ENCODE peak calls at places on chromosomes 7 and 10, in nine cellular contexts. E is left ventricle myocardium inferior, W is astrocyte, F is body of pancreas, G is foreskin fibroblast, L is heart right ventricle, J is right lobe of liver, B is PC-3, K is neural progenitor cell. Z is an unnamed sample.

GRCh38 chr7:103718482-103719415 is 270.7 kb downstream of the RELN start:
- DNase-seq in E (no peak), L (no peak), K (no peak), J (no peak), F (no peak), W (peak; percentile 39), G (no peak), B (peak; percentile 75), Z (no peak)

GRCh38 chr10:114996542-114996941 is 58.5 kb downstream of the TRUB1 start:
- DNase-seq in G (peak; percentile 8), F (no peak), E (no peak), B (no peak), W (peak; percentile 69), K (no peak), L (no peak), J (no peak), Z (no peak)

GRCh38 chr7:45726883-45727282 is 146.0 kb downstream of the CCDC201 start:
- DNase-seq in K (no peak), B (no peak), F (no peak), L (no peak), G (no peak), W (no peak), J (no peak), E (no peak), Z (no peak)

GRCh38 chr10:100985336-100985735 is 2.0 kb downstream of the MRPL43 start:
- DNase-seq in F (no peak), J (no peak), B (no peak), G (no peak), K (no peak), W (no peak), L (no peak), E (no peak), Z (no peak)

GRCh38 chr10:91290607-91291006 is 70.1 kb downstream of the PCGF5 start:
- DNase-seq in W (no peak), L (no peak), J (no peak), K (no peak), B (no peak), F (no peak), E (no peak), G (no peak), Z (no peak)

GRCh38 chr10:29858352-29859267 is 200.8 kb downstream of the JCAD start:
- DNase-seq in G (peak; percentile 93), W (peak; percentile 76), L (peak; percentile 67), B (peak; percentile 81), F (peak; percentile 68), J (peak; percentile 76), E (peak; percentile 65), K (peak; percentile 86), Z (peak; percentile 58)

GRCh38 chr7:137944168-137944567 is 57.7 kb downstream of the CREB3L2 start:
- DNase-seq in E (no peak), J (no peak), B (peak; percentile 23), F (no peak), L (no peak), K (no peak), G (peak; percentile 62), W (peak; percentile 93), Z (no peak)

GRCh38 chr10:96380821-96381220 is 22.0 kb upstream of the OPALIN start:
- DNase-seq in K (no peak), W (no peak), E (no peak), L (no peak), F (peak; percentile 27), G (peak; percentile 28), B (no peak), J (no peak), Z (no peak)

GRCh38 chr7:71846160-71846559 is 566.0 kb downstream of the CALN1 start:
- DNase-seq in K (peak; percentile 61), L (no peak), E (no peak), B (no peak), J (no peak), G (no peak), W (no peak), F (no peak), Z (no peak)

GRCh38 chr10:23974886-23975830 is 233.8 kb upstream of the KIAA1217 start:
- DNase-seq in G (no peak), F (no peak), B (no peak), E (no peak), W (no peak), L (no peak), K (no peak), J (no peak), Z (no peak)

GRCh38 chr10:130364631-130365030 is 228.4 kb downstream of the GLRX3 start:
- DNase-seq in B (no peak), J (no peak), F (no peak), K (no peak), L (no peak), W (no peak), G (no peak), E (no peak), Z (no peak)

GRCh38 chr10:123227706-123228105 is 73.5 kb downstream of the BUB3 start:
- DNase-seq in F (no peak), W (no peak), B (peak; percentile 74), L (no peak), E (no peak), G (no peak), J (no peak), K (no peak), Z (no peak)

GRCh38 chr10:130749911-130750310 is 561.6 kb downstream of the TCERG1L start:
- DNase-seq in K (no peak), W (no peak), J (peak; percentile 8), G (no peak), B (no peak), L (no peak), E (no peak), F (no peak), Z (no peak)

GRCh38 chr7:38675500-38676106 is 44.4 kb upstream of the AMPH start:
- DNase-seq in B (no peak), K (peak; percentile 20), G (no peak), E (no peak), W (no peak), L (no peak), J (no peak), F (no peak), Z (no peak)

GRCh38 chr7:70027864-70028263 is 429.6 kb downstream of the AUTS2 start:
- DNase-seq in J (no peak), G (no peak), K (no peak), F (no peak), W (no peak), B (no peak), E (no peak), L (no peak), Z (no peak)

GRCh38 chr7:18521945-18522566 is 26.5 kb downstream of the HDAC9 start:
- DNase-seq in W (peak; percentile 20), B (no peak), F (no peak), L (no peak), G (no peak), E (no peak), K (peak; percentile 60), J (no peak), Z (no peak)

GRCh38 chr7:18518555-18518954 is 23.0 kb downstream of the HDAC9 start:
- DNase-seq in L (no peak), F (no peak), W (no peak), E (no peak), B (no peak), J (no peak), G (no peak), K (no peak), Z (no peak)

GRCh38 chr7:18524248-18524647 is 28.7 kb downstream of the HDAC9 start:
- DNase-seq in L (no peak), E (no peak), K (no peak), G (no peak), F (no peak), J (no peak), B (no peak), W (no peak), Z (no peak)

GRCh38 chr7:18520450-18521235 is 25.1 kb downstream of the HDAC9 start:
- DNase-seq in J (no peak), W (peak; percentile 70), E (no peak), B (peak; percentile 68), F (no peak), L (no peak), G (peak; percentile 82), K (no peak), Z (peak; percentile 76)

DNA sequence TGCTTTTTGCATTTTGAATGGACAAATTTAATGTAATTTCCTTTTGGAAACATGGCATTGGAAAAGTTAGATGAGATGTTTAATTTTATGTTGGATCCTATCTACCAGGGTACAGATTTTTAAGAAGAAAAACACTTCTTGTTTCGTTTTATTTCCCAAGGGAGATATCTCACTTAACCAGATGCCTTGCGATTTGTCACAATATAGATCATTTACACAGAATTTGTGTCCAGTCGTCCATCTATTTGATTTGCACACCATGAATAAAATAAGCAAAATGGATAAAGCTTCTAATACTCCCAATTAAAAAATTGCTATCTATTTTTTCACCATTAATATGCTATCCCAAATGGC is 25.7 kb downstream of the HDAC9 start:
- DNase-seq in L (no peak), W (no peak), F (no peak), E (no peak), B (no peak), G (no peak), J (no peak), K (no peak), Z (peak; percentile 60)
- H3K4me3 ChIP-seq in L (no peak overlapping the region), W (no peak overlapping the region), F (no peak overlapping the region), E (peak overlapping the region; percentile 16), B (peak overlapping the region; percentile 0), G (no peak overlapping the region), J (no peak overlapping the region), K (no peak overlapping the region), Z (peak overlapping the region; percentile 13)

DNA sequence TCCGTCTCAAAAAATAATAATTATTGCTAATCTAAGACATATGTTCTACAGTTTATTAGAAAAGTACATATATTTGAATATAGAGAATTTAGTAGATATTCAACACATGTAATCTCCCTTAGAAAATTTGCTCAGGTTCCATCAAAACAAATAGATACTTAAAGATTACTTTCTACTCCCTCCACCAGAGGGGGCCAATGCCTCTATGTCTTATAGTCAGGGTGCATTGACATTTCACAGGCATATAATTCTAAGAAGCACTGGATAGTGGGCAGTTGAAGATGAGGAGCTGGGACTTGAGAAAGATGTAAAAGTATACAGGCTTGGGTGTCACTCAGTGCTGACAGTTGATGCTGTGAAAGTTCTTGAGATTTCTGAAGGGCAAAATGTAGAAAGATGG is 301.6 kb upstream of the HPS1 start:
- DNase-seq in K (peak; percentile 65), F (peak; percentile 4), B (peak; percentile 42), W (no peak), L (no peak), J (no peak), E (no peak), G (peak; percentile 73), Z (peak; percentile 49)
- TF ChIP-seq CTCF in K (peak; percentile 64), F (peak; percentile 26), B (peak; percentile 52), W (peak; percentile 26), L (no peak), J (peak; percentile 38), E (peak; percentile 39), G (peak; percentile 54), Z (peak; percentile 55)

GRCh38 chr7:74479066-74479781 is 25.5 kb downstream of the GTF2IRD1 start:
- DNase-seq in F (peak; percentile 69), K (no peak), J (peak; percentile 56), W (peak; percentile 48), G (no peak), L (no peak), E (peak; percentile 32), B (peak; percentile 18), Z (no peak)
- H3K4me3 ChIP-seq in F (no peak overlapping the region), K (no peak overlapping the region), J (no peak overlapping the region), W (no peak overlapping the region), G (no peak overlapping the region), L (no peak overlapping the region), E (peak overlapping the region; percentile 68), B (no peak overlapping the region), Z (no peak overlapping the region)

DNA sequence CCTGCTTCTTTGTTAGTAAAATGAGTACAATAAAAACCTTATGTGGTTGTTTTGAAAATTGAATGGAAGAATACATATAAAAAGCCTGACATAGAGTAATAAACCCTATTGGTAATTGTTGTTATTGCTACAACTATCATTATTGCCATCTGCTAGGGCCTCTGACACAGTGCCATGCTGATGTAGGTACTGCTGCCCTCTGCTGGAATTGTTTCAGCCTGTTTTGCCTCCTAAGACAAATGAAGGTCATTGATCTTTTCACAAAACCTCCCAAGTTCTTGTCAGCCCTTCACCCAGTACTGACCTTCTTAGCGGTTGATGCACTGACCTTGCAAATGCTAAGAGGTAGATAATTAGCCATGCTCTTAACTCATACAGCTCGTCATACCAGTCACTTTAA is 975.3 kb downstream of the SORCS1 start:
- DNase-seq in F (peak; percentile 51), K (peak; percentile 66), E (no peak), B (peak; percentile 62), G (peak; percentile 76), W (no peak), J (peak; percentile 49), L (no peak), Z (peak; percentile 70)
- TF ChIP-seq CTCF in F (peak; percentile 53), K (peak; percentile 73), E (peak; percentile 51), B (peak; percentile 72), G (peak; percentile 46), W (peak; percentile 35), J (peak; percentile 62), L (peak; percentile 23), Z (peak; percentile 84)